ENCODE peak calls at places on chromosomes 6 and 20, in nine cellular contexts. T, J, H, B, Y, N, K, X and E are unnamed samples.

GRCh38 chr6:37876843-37877242 is 57.3 kb downstream of the ZFAND3 start:
- DNase-seq in T (no peak), J (no peak), H (no peak), B (no peak), Y (no peak), N (no peak), K (no peak), X (no peak), E (no peak)

GRCh38 chr6:37643851-37644672 is 53.6 kb downstream of the MDGA1 start:
- DNase-seq in T (no peak), J (no peak), H (peak; percentile 41), B (no peak), Y (no peak), N (no peak), K (no peak), X (no peak), E (no peak)

GRCh38 chr6:12203001-12203400 is 87.2 kb upstream of the EDN1 start:
- DNase-seq in T (no peak), J (peak; percentile 34), H (no peak), B (no peak), Y (no peak), N (no peak), K (no peak), X (no peak), E (peak; percentile 95)

GRCh38 chr6:26315274-26315673 is 49.7 kb upstream of the BTN3A2 start:
- DNase-seq in T (no peak), J (no peak), H (no peak), B (no peak), Y (no peak), N (no peak), K (no peak), X (no peak), E (no peak)

GRCh38 chr20:63552481-63553249 is 1.3 kb upstream of the FNDC11 start:
- DNase-seq in T (no peak), J (no peak), H (peak; percentile 41), B (no peak), Y (no peak), N (peak; percentile 80), K (peak; percentile 87), X (no peak), E (no peak)

GRCh38 chr20:62727584-62728027 is 19.0 kb downstream of the NTSR1 start:
- DNase-seq in T (no peak), J (no peak), H (no peak), B (no peak), Y (no peak), N (no peak), K (no peak), X (no peak), E (no peak)

GRCh38 chr6:85472744-85473143 is 22.9 kb downstream of the NT5E start:
- DNase-seq in T (peak; percentile 78), J (no peak), H (no peak), B (no peak), Y (no peak), N (no peak), K (no peak), X (no peak), E (no peak)

GRCh38 chr20:31751126-31751525 is 12.0 kb downstream of the TPX2 start:
- DNase-seq in T (peak; percentile 19), J (peak; percentile 34), H (no peak), B (no peak), Y (peak; percentile 81), N (no peak), K (no peak), X (no peak), E (no peak)

GRCh38 chr20:23187759-23188158 is 101.6 kb upstream of the CD93 start:
- DNase-seq in T (no peak), J (no peak), H (no peak), B (no peak), Y (no peak), N (no peak), K (no peak), X (no peak), E (no peak)

GRCh38 chr6:163151212-163151611 is 263.3 kb upstream of the QKI start:
- DNase-seq in T (no peak), J (no peak), H (no peak), B (no peak), Y (no peak), N (no peak), K (no peak), X (no peak), E (no peak)

GRCh38 chr6:43746071-43746470 is 23.9 kb upstream of the VEGFA start:
- DNase-seq in T (no peak), J (no peak), H (no peak), B (no peak), Y (no peak), N (no peak), K (no peak), X (no peak), E (no peak)

GRCh38 chr20:46644733-46645132 is 6.5 kb downstream of the SLC13A3 start:
- DNase-seq in T (no peak), J (no peak), H (no peak), B (no peak), Y (no peak), N (no peak), K (no peak), X (no peak), E (no peak)

GRCh38 chr6:56663344-56663743 is 20.7 kb upstream of the DST start:
- DNase-seq in T (peak; percentile 56), J (no peak), H (no peak), B (no peak), Y (no peak), N (no peak), K (no peak), X (no peak), E (no peak)

GRCh38 chr6:133130863-133131262 is 110.3 kb upstream of the EYA4 start:
- DNase-seq in T (peak; percentile 58), J (no peak), H (no peak), B (no peak), Y (no peak), N (no peak), K (no peak), X (no peak), E (no peak)

GRCh38 chr20:1322511-1323245 is 6.3 kb downstream of the SDCBP2 start:
- DNase-seq in T (peak; percentile 97), J (peak; percentile 91), H (no peak), B (no peak), Y (peak; percentile 86), N (no peak), K (no peak), X (no peak), E (no peak)

GRCh38 chr20:5061209-5061608 is 58.5 kb downstream of the PCNA start:
- DNase-seq in T (peak; percentile 81), J (no peak), H (no peak), B (no peak), Y (no peak), N (no peak), K (no peak), X (no peak), E (no peak)

GRCh38 chr6:132919028-132919427 is 104.7 kb downstream of the RPS12 start:
- DNase-seq in T (no peak), J (no peak), H (no peak), B (peak; percentile 52), Y (no peak), N (no peak), K (no peak), X (no peak), E (no peak)

GRCh38 chr6:75775219-75775618 is 26.2 kb downstream of the MYO6 start:
- DNase-seq in T (no peak), J (no peak), H (no peak), B (no peak), Y (no peak), N (no peak), K (no peak), X (no peak), E (no peak)

GRCh38 chr6:36355819-36356218 is 19.1 kb upstream of the BNIP5 start:
- DNase-seq in T (no peak), J (no peak), H (no peak), B (no peak), Y (no peak), N (no peak), K (peak; percentile 39), X (no peak), E (no peak)

GRCh38 chr6:44298055-44298803 is 14.9 kb downstream of the AARS2 start:
- DNase-seq in T (no peak), J (no peak), H (no peak), B (no peak), Y (peak; percentile 24), N (no peak), K (no peak), X (no peak), E (no peak)

GRCh38 chr20:34754611-34755010 is 50.5 kb downstream of the TP53INP2 start:
- DNase-seq in T (no peak), J (no peak), H (no peak), B (no peak), Y (no peak), N (no peak), K (no peak), X (no peak), E (no peak)

GRCh38 chr6:127690092-127690491 is 113.1 kb downstream of the C6orf58 start:
- DNase-seq in T (peak; percentile 45), J (peak; percentile 9), H (no peak), B (peak; percentile 9), Y (peak; percentile 44), N (peak; percentile 16), K (no peak), X (no peak), E (peak; percentile 17)

GRCh38 chr20:755931-756330 is 12.4 kb downstream of the SLC52A3 start:
- DNase-seq in T (no peak), J (no peak), H (no peak), B (no peak), Y (no peak), N (no peak), K (no peak), X (no peak), E (no peak)

GRCh38 chr6:44650947-44651346 is 263.4 kb downstream of the CDC5L start:
- DNase-seq in T (peak; percentile 79), J (no peak), H (no peak), B (no peak), Y (peak; percentile 47), N (no peak), K (no peak), X (no peak), E (no peak)

GRCh38 chr20:50719328-50719727 is 12.1 kb upstream of the PARD6B start:
- DNase-seq in T (no peak), J (no peak), H (no peak), B (no peak), Y (no peak), N (no peak), K (no peak), X (no peak), E (no peak)

GRCh38 chr6:75403563-75403962 is 90.0 kb downstream of the FILIP1 start:
- DNase-seq in T (no peak), J (no peak), H (no peak), B (no peak), Y (no peak), N (no peak), K (no peak), X (no peak), E (no peak)

GRCh38 chr6:137145421-137145820 is 28.0 kb downstream of the IL22RA2 start:
- DNase-seq in T (no peak), J (peak; percentile 8), H (no peak), B (no peak), Y (no peak), N (no peak), K (no peak), X (no peak), E (no peak)

GRCh38 chr6:123529843-123530242 is 106.9 kb downstream of the TRDN start:
- DNase-seq in T (peak; percentile 55), J (no peak), H (no peak), B (no peak), Y (no peak), N (no peak), K (no peak), X (no peak), E (no peak)

GRCh38 chr6:157242791-157243190 is 80.5 kb downstream of the TMEM242 start:
- DNase-seq in T (no peak), J (no peak), H (no peak), B (no peak), Y (no peak), N (no peak), K (no peak), X (no peak), E (no peak)